ENCODE peak calls at places on chromosomes 5 and 9, in ten cellular contexts. X is HFFc6; R is kidney epithelial cell; D is AG09319; Z is progenitor cell of endocrine pancreas; P is heart right ventricle; M is DND-41; G is CD8-positive, alpha-beta T cell; T is endodermal cell; F is WTC11. S is an unnamed sample.

GRCh38 chr5:1378096-1378495 is 33.2 kb upstream of the CLPTM1L start:
- DNase-seq in Z (no peak), G (no peak), D (no peak), P (no peak), F (no peak), X (no peak), M (no peak), R (no peak), T (no peak), S (no peak)

GRCh38 chr9:94919376-94920098 is 193.0 kb downstream of the AOPEP start:
- DNase-seq in F (no peak), X (peak; percentile 70), M (no peak), R (no peak), Z (no peak), D (no peak), G (no peak), T (peak; percentile 53), P (no peak), S (no peak)

GRCh38 chr5:154179846-154180710 is 10.5 kb upstream of the GALNT10 start:
- DNase-seq in D (peak; percentile 37), P (no peak), G (peak; percentile 36), X (peak; percentile 60), R (no peak), Z (no peak), M (peak; percentile 58), F (peak; percentile 34), T (peak; percentile 76), S (no peak)

GRCh38 chr9:136163248-136163850 is 41.6 kb downstream of the LHX3 start:
- DNase-seq in F (no peak), M (no peak), Z (no peak), X (no peak), G (no peak), D (no peak), P (no peak), R (no peak), T (no peak), S (no peak)

GRCh38 chr9:127495884-127496555 is 44.7 kb downstream of the LRSAM1 start:
- DNase-seq in R (no peak), D (no peak), Z (no peak), X (no peak), P (no peak), G (no peak), F (no peak), M (no peak), T (no peak), S (no peak)

GRCh38 chr9:134868751-134869553 is 11.7 kb upstream of the FCN2 start:
- DNase-seq in G (no peak), T (no peak), Z (no peak), P (no peak), R (no peak), F (no peak), X (no peak), M (no peak), D (no peak), S (no peak)

GRCh38 chr9:86075132-86075807 is 24.1 kb downstream of the GOLM1 start:
- DNase-seq in X (no peak), G (no peak), F (no peak), D (no peak), P (no peak), T (no peak), M (no peak), Z (no peak), R (no peak), S (no peak)

GRCh38 chr5:151904921-151905320 is 19.7 kb downstream of the GLRA1 start:
- DNase-seq in T (no peak), Z (no peak), P (no peak), D (no peak), M (no peak), R (no peak), F (no peak), G (no peak), X (peak; percentile 37), S (no peak)

GRCh38 chr5:43137326-43137725 is 16.6 kb downstream of the ZNF131 start:
- DNase-seq in M (no peak), T (no peak), P (no peak), F (no peak), R (no peak), D (no peak), G (no peak), X (no peak), Z (no peak), S (no peak)

GRCh38 chr5:43146958-43147357 is 26.2 kb downstream of the ZNF131 start:
- DNase-seq in F (no peak), G (no peak), M (no peak), T (no peak), R (no peak), P (no peak), D (no peak), X (no peak), Z (no peak), S (no peak)

GRCh38 chr5:43140286-43140685 is 19.6 kb downstream of the ZNF131 start:
- DNase-seq in M (no peak), P (no peak), R (no peak), X (no peak), F (no peak), T (no peak), D (no peak), Z (no peak), G (no peak), S (no peak)

GRCh38 chr5:43145071-43145470 is 24.4 kb downstream of the ZNF131 start:
- DNase-seq in G (no peak), R (no peak), T (no peak), M (no peak), X (no peak), P (no peak), Z (no peak), F (no peak), D (no peak), S (no peak)

DNA sequence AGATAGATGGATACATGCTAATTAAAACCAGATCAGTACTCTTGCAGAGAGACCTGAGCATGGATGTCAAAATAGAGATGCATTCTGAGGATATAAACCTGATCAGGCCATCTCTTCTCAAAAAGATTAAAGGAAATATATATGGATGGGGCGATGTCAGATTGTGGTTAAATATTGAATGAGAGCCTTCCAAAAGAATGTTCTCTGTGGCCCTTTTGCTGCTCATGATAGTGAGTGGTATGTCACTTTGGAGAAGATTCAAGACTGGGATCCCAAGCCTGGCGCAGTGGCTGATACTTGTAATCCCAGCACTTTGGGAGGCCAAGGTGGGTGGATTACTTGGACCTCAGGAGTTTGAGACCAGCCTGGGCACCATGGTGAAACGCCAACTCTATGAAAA is 20.5 kb downstream of the ZNF131 start:
- DNase-seq in M (no peak), F (no peak), D (no peak), R (no peak), P (no peak), T (no peak), Z (no peak), X (no peak), G (no peak), S (no peak)
- TF ChIP-seq CTCF in M (no peak), F (no peak), D (no peak), R (no peak), P (no peak), T (no peak), Z (no peak), X (no peak), G (no peak), S (no peak)

GRCh38 chr9:100443781-100444768 is 17.1 kb downstream of the MSANTD3 start:
- DNase-seq in F (no peak), T (no peak), G (no peak), Z (no peak), X (no peak), R (no peak), M (no peak), D (no peak), P (no peak), S (no peak)

GRCh38 chr9:100445903-100446549 is 19.1 kb downstream of the MSANTD3 start:
- DNase-seq in F (no peak), M (no peak), P (no peak), X (no peak), Z (no peak), R (no peak), T (no peak), D (no peak), G (no peak), S (no peak)

GRCh38 chr9:100448266-100448665 is 21.3 kb downstream of the MSANTD3 start:
- DNase-seq in D (no peak), R (no peak), X (no peak), G (no peak), M (no peak), T (no peak), F (no peak), Z (no peak), P (no peak), S (no peak)

GRCh38 chr9:100442072-100442471 is 15.1 kb downstream of the MSANTD3 start:
- DNase-seq in X (no peak), R (no peak), P (no peak), M (no peak), T (peak; percentile 58), G (no peak), Z (no peak), D (no peak), F (peak; percentile 34), S (no peak)

DNA sequence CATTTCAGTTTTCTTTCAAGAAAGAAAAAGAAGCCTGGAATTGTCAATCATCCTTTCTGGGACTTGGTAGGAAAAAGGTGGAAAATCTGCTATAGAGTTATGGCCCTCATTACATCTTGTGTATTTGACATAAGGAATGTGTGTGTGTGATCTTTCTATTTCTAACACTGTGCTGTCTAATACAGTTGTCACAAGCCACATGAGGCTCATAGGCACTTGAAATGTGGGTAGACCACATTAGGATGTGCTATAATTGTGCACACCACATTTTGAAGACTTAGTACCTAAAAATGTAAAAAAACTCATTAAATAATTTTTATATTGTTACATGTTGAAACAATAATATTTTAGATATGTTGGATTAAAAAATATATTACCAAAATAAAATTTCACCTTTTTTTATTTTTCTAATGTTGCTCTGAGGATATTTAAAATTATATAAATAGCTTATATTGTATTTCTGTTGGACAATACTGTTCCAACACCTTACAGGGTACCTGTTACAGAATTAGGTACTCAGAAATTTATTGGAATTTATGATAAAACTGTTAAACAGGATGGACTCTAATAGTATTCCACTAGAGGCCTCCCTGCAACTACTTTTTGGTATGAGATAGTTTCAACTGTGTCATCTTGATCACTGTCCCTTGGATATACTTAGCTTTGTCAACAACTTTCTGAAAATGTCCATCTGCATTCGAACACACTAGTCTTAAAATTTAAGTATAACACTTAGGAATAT is 18.4 kb downstream of the MSANTD3 start:
- DNase-seq in F (no peak), D (no peak), G (no peak), T (no peak), X (no peak), M (no peak), R (no peak), Z (no peak), P (no peak), S (no peak)
- TF ChIP-seq CTCF in F (no peak), D (no peak), G (no peak), T (no peak), X (no peak), M (no peak), R (no peak), Z (no peak), P (no peak), S (no peak)

DNA sequence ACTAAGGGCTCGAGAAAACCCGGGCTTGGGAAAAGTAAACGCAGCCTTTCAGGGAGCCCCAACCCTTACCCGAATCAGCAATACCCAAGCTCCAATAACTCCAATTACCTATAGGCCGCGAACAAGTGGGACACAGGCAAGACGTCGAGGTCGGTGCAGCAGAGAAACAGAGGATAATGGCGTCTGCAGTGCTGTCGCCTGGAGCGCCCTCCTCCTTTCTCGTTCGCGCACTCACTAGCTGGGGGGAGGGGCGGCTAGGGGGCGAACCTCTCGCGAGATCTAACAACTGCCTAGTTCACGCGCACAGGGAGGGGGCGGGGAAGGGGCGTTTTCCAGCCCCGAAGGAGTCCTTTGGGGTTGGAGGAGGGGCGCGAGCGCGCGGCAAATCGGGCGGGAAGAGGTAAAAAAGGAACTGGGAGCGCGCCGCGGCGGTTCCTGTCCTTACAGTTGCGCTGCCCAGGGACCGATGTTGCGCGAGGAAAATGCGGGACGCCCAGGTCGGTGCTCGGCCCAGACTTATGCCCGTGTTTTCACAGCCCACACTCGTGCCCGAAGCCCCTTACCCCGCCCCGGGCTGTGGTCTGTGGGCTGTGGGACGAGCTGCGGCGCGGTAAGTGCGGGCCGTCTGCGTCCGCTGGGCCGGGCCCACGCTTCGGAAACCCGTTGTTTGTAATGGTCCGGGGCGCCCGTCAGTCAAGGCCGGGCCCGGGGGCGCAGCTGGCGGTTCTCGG is at the start of gene RMI1:
- DNase-seq in G (peak; percentile 99), Z (peak; percentile 99), M (peak; percentile 99), F (peak; percentile 99), X (peak; percentile 94), D (peak; percentile 97), T (peak; percentile 99), P (peak; percentile 99), R (peak; percentile 71), S (peak; percentile 99)
- TF ChIP-seq CTCF in G (no peak), Z (no peak), M (peak; percentile 29), F (no peak), X (peak; percentile 41), D (no peak), T (no peak), P (no peak), R (no peak), S (no peak)

DNA sequence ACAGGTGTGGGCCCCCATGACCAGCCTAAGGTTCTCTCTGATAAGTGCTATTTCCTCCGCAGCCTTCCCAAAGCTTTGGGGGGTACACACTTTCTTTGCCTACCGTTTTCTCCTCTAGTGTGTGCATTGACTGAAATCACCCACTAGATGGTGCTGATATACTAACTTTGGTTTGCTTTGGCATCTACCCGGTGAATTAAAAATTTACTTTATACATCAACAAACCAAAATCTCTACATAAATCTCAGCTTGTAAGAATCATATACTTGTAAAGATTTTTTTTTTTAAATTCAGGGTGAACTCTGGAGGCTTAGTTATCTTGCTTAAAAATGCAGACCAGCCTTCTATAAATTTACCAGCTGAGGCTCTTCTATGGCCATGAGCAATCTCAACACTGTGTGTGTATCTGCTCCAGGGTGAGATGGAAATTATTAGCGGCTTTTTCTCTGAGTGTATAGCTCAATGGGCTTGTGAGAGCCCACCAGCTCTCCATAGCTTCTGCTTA is 475.7 kb upstream of the TNC start:
- DNase-seq in D (peak; percentile 51), Z (no peak), R (no peak), T (peak; percentile 63), F (no peak), P (no peak), X (peak; percentile 50), G (no peak), M (peak; percentile 5), S (no peak)
- TF ChIP-seq CTCF in D (peak; percentile 66), Z (peak; percentile 86), R (peak; percentile 73), T (peak; percentile 94), F (peak; percentile 41), P (peak; percentile 74), X (peak; percentile 95), G (peak; percentile 24), M (peak; percentile 78), S (peak; percentile 82)

S was measured in glutamatergic neuron.